ENCODE peak calls at places on chromosomes 13 and 19, in ten cellular contexts. B, Z, E, A, U, O, V, T, N and Q are unnamed samples.

GRCh38 chr13:46207828-46208227 is 3.9 kb upstream of the LRRC63 start:
- DNase-seq in B (no peak), Z (no peak), E (no peak), A (no peak), U (no peak), O (no peak), V (no peak), T (no peak), N (no peak), Q (no peak)

GRCh38 chr19:48861313-48861712 is 7.1 kb downstream of the PLEKHA4 start:
- DNase-seq in B (no peak), Z (no peak), E (no peak), A (no peak), U (no peak), O (no peak), V (no peak), T (no peak), N (no peak), Q (no peak)

GRCh38 chr19:20471441-20471840 is 94.1 kb downstream of the ZNF737 start:
- DNase-seq in B (no peak), Z (no peak), E (peak), A (no peak), U (no peak), O (no peak), V (no peak), T (no peak), N (no peak), Q (no peak)

GRCh38 chr19:821228-821975 is at the start of gene PLPPR3:
- DNase-seq in B (no peak), Z (peak), E (no peak), A (no peak), U (no peak), O (no peak), V (no peak), T (no peak), N (peak), Q (peak)

GRCh38 chr19:30074741-30075460 is 132.9 kb downstream of the URI1 start:
- DNase-seq in B (no peak), Z (peak), E (no peak), A (no peak), U (no peak), O (no peak), V (no peak), T (no peak), N (no peak), Q (peak)

GRCh38 chr19:33134571-33135041 is 2.7 kb downstream of the WDR88 start:
- DNase-seq in B (no peak), Z (no peak), E (no peak), A (no peak), U (no peak), O (no peak), V (no peak), T (no peak), N (no peak), Q (no peak)

GRCh38 chr19:13001502-13002388 is 6.5 kb downstream of the NFIX start:
- DNase-seq in B (no peak), Z (no peak), E (peak), A (no peak), U (no peak), O (peak), V (no peak), T (no peak), N (no peak), Q (peak)

GRCh38 chr19:50720921-50721291 is 1.3 kb upstream of the SHANK1 start:
- DNase-seq in B (no peak), Z (no peak), E (no peak), A (peak), U (no peak), O (no peak), V (no peak), T (no peak), N (no peak), Q (no peak)

GRCh38 chr13:51614350-51614786 is 30.1 kb downstream of the WDFY2 start:
- DNase-seq in B (no peak), Z (no peak), E (no peak), A (no peak), U (no peak), O (no peak), V (no peak), T (no peak), N (no peak), Q (no peak)

GRCh38 chr19:29367701-29368306 is 154.9 kb upstream of the UQCRFS1 start:
- DNase-seq in B (no peak), Z (no peak), E (no peak), A (no peak), U (no peak), O (no peak), V (no peak), T (no peak), N (no peak), Q (no peak)

GRCh38 chr19:6014551-6015135 is 36.7 kb upstream of the RANBP3 start:
- DNase-seq in B (no peak), Z (peak), E (no peak), A (no peak), U (no peak), O (no peak), V (no peak), T (no peak), N (no peak), Q (peak)

GRCh38 chr13:37059848-37060192 is 332 bp upstream of the SUPT20H start:
- DNase-seq in B (no peak), Z (no peak), E (no peak), A (no peak), U (no peak), O (no peak), V (no peak), T (no peak), N (no peak), Q (no peak)

GRCh38 chr13:37058801-37059135 is 720 bp downstream of the SUPT20H start:
- DNase-seq in B (peak), Z (no peak), E (no peak), A (no peak), U (no peak), O (no peak), V (no peak), T (no peak), N (peak), Q (no peak)

DNA sequence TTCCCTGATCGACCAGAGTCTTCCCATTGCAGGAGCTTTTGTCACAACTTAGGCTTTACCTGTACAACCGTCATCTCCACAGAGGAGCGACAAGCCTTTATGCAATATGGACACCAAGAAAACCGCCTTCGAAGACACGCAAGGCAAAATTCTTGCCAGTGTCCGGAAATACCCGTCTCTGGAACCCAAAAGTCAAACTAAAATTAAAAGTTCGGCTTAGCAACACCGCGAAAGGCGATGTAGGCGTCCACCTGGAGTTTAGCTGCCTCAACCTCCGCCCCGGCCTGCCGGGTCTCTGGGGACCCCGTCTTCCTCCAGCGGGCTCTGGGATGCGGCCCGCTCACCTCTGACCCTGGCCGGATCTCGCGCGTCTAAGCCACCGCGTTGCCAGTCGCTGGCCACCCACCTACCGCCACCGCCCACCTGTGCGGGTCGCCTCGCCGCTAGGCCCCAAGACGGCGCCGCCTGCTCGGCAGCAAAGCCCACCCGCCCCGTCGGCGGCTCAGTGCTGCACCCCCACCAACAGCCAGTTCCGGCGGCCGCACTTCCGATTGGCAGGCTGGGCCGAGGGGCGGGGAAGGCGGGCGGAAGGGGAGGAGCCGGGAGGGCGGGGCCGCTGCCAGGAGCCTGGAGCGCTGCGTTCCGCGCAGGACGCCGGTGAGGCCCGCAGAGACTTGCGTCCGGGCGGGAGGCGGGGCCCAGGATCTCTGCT is at the start of gene SUPT20H:
- DNase-seq in B (peak), Z (peak), E (peak), A (peak), U (peak), O (peak), V (peak), T (peak), N (peak), Q (peak)
- H3K27ac ChIP-seq in B (peak), Z (peak), E (peak), A (peak), U (peak), O (peak), V (peak), T (peak), N (peak), Q (peak)

GRCh38 chr19:10517361-10517759 is at the start of gene S1PR5:
- DNase-seq in B (no peak), Z (peak), E (no peak), A (peak), U (no peak), O (no peak), V (no peak), T (no peak), N (peak), Q (peak)
- H3K4me3 ChIP-seq in B (peak), Z (peak), E (no peak), A (peak), U (peak), O (peak), V (no peak), T (peak), N (peak), Q (no peak)

GRCh38 chr13:108943842-108944241 is 314.4 kb downstream of the MYO16 start:
- DNase-seq in B (no peak), Z (no peak), E (no peak), A (no peak), U (no peak), O (no peak), V (no peak), T (no peak), N (no peak), Q (no peak)

GRCh38 chr13:108944760-108945159 is 315.3 kb downstream of the MYO16 start:
- DNase-seq in B (no peak), Z (no peak), E (no peak), A (peak), U (no peak), O (no peak), V (no peak), T (no peak), N (no peak), Q (no peak)

GRCh38 chr13:108948269-108948671 is 318.9 kb downstream of the MYO16 start:
- DNase-seq in B (no peak), Z (no peak), E (no peak), A (peak), U (no peak), O (no peak), V (no peak), T (no peak), N (no peak), Q (no peak)

GRCh38 chr13:108950333-108951010 is 321.1 kb downstream of the MYO16 start:
- DNase-seq in B (peak), Z (no peak), E (no peak), A (no peak), U (no peak), O (no peak), V (no peak), T (no peak), N (no peak), Q (no peak)

GRCh38 chr13:108947551-108948030 is 318.2 kb downstream of the MYO16 start:
- DNase-seq in B (peak), Z (no peak), E (no peak), A (no peak), U (no peak), O (no peak), V (no peak), T (no peak), N (no peak), Q (no peak)
- H3K27ac ChIP-seq in B (peak), Z (no peak), E (no peak), A (peak), U (peak), O (no peak), V (no peak), T (no peak), N (no peak), Q (no peak)

GRCh38 chr19:47021536-47022139 is 2.0 kb downstream of the NPAS1 start:
- DNase-seq in B (no peak), Z (peak), E (no peak), A (peak), U (no peak), O (no peak), V (no peak), T (no peak), N (no peak), Q (no peak)
- H3K4me3 ChIP-seq in B (no peak), Z (no peak), E (no peak), A (peak), U (no peak), O (peak), V (no peak), T (no peak), N (peak), Q (no peak)

GRCh38 chr13:113848020-113848419 is 15.9 kb downstream of the GAS6 start:
- DNase-seq in B (no peak), Z (no peak), E (no peak), A (no peak), U (no peak), O (no peak), V (no peak), T (no peak), N (no peak), Q (no peak)

GRCh38 chr13:113846639-113847318 is 17.1 kb downstream of the GAS6 start:
- DNase-seq in B (no peak), Z (peak), E (no peak), A (no peak), U (no peak), O (no peak), V (no peak), T (no peak), N (no peak), Q (peak)

GRCh38 chr13:113843864-113844556 is 19.9 kb downstream of the GAS6 start:
- DNase-seq in B (no peak), Z (peak), E (no peak), A (no peak), U (no peak), O (peak), V (no peak), T (no peak), N (no peak), Q (peak)

GRCh38 chr13:113845055-113845454 is 18.8 kb downstream of the GAS6 start:
- DNase-seq in B (no peak), Z (peak), E (no peak), A (no peak), U (no peak), O (peak), V (no peak), T (no peak), N (no peak), Q (peak)

GRCh38 chr13:113845723-113846638 is 17.9 kb downstream of the GAS6 start:
- DNase-seq in B (no peak), Z (peak), E (no peak), A (no peak), U (no peak), O (no peak), V (no peak), T (no peak), N (no peak), Q (no peak)
- H3K27ac ChIP-seq in B (no peak), Z (no peak), E (no peak), A (no peak), U (no peak), O (no peak), V (no peak), T (no peak), N (no peak), Q (no peak)

GRCh38 chr19:18610556-18611326 is 1.9 kb upstream of the TMEM59L start:
- DNase-seq in B (no peak), Z (no peak), E (no peak), A (no peak), U (no peak), O (no peak), V (no peak), T (no peak), N (no peak), Q (no peak)

GRCh38 chr19:18612772-18613588 is at the start of gene TMEM59L:
- DNase-seq in B (no peak), Z (no peak), E (no peak), A (no peak), U (no peak), O (no peak), V (no peak), T (no peak), N (peak), Q (no peak)

GRCh38 chr19:18610245-18610555 is 2.5 kb upstream of the TMEM59L start:
- DNase-seq in B (no peak), Z (no peak), E (no peak), A (no peak), U (no peak), O (no peak), V (no peak), T (no peak), N (no peak), Q (no peak)

GRCh38 chr19:18612051-18612771 is 459 bp upstream of the TMEM59L start:
- DNase-seq in B (no peak), Z (no peak), E (no peak), A (peak), U (no peak), O (no peak), V (no peak), T (no peak), N (no peak), Q (no peak)

DNA sequence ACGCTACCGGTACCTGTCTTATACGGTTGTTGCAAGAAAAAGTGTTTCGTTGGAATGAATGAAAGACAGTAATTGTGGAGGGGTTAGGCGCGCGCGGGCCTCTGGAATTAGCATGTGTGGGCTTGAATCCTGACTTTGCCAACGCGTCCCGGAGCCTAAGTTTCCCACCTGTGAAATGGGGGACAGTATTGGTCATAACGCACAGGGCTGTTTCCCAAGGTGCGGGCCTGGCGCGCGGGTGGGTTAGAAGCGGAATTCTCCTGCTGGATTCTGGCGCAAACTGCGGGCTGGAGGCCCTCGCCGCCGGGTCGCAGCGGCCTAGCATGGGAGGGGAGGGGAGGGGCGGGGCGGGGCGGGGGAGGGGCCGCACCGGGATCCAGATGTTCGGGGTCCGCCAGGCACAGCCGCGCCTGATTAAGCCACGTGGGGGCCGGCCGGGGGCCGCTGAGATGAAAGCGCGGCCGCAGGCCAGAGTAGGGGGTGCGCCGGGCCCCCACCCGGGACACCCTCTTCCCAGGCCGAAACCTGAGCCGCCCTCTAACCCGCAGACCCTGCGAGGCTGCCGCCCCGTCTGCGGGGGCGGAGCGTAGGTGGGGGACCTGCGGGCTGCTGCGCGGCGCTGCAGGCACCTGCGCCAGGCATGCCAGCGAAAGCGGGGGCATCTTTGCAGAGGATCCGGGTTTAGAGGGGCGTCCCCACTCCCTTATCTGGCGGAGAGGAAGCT is 1.2 kb upstream of the TMEM59L start:
- DNase-seq in B (no peak), Z (no peak), E (no peak), A (no peak), U (no peak), O (no peak), V (no peak), T (no peak), N (no peak), Q (no peak)
- H3K4me3 ChIP-seq in B (no peak), Z (no peak), E (no peak), A (peak), U (no peak), O (peak), V (no peak), T (no peak), N (peak), Q (no peak)